ENCODE peak calls at places on chromosome 14, in five cellular contexts. Y is right lobe of liver, O is kidney epithelial cell, M is AG04450, N is thoracic aorta. J is an unnamed sample.

GRCh38 chr14:29548948-29549370 is 378.7 kb downstream of the PRKD1 start:
- DNase-seq in Y (no peak), O (peak; percentile 19), N (no peak), M (peak; percentile 42), J (no peak)

GRCh38 chr14:46259536-46259935 is 392.0 kb downstream of the RPL10L start:
- DNase-seq in O (no peak), M (no peak), Y (no peak), N (no peak), J (no peak)

GRCh38 chr14:72815459-72815858 is 78.4 kb downstream of the DPF3 start:
- DNase-seq in M (no peak), Y (no peak), O (no peak), N (no peak), J (no peak)

GRCh38 chr14:52241102-52241793 is 26.2 kb upstream of the PTGDR start:
- DNase-seq in Y (no peak), N (no peak), O (no peak), M (peak; percentile 36), J (no peak)

GRCh38 chr14:103697601-103698379 is 17.5 kb downstream of the XRCC3 start:
- DNase-seq in Y (no peak), M (no peak), N (no peak), O (no peak), J (peak; percentile 77)

GRCh38 chr14:67232066-67232465 is 9.2 kb upstream of the PALS1 start:
- DNase-seq in N (no peak), O (no peak), M (no peak), Y (no peak), J (no peak)

GRCh38 chr14:36570065-36570464 is 12.3 kb downstream of the NKX2-8 start:
- DNase-seq in O (no peak), M (no peak), N (no peak), Y (no peak), J (no peak)

GRCh38 chr14:89040438-89041244 is 216.2 kb downstream of the TTC8 start:
- DNase-seq in O (peak; percentile 60), M (peak; percentile 68), N (peak; percentile 63), Y (peak; percentile 91), J (no peak)

GRCh38 chr14:104977008-104977680 is 1.0 kb downstream of the AHNAK2 start:
- DNase-seq in O (no peak), M (no peak), N (no peak), Y (no peak), J (peak; percentile 93)
- TF ChIP-seq CTCF in O (no peak), M (no peak), N (no peak), Y (no peak), J (no peak)

DNA sequence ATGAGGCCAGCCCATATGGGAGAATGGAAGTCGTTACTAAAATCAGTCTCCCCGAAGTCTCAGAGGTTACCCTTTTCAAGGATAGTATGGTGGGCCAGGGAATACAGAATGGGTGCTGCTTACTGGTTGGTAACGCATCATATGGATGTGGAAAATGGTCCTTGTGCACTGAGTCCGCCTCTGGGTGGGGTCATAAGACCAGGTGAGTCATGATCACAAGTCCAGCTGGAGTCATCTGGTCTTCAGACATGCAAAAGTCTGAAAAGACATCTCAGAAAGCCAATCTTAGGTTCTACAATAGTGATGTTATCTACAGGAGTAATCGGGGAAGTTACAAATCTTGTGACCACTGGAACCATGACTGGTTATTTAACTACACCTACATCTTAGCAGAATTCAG is 71.9 kb upstream of the TCL1B start:
- DNase-seq in O (no peak), M (no peak), N (no peak), Y (no peak), J (no peak)
- TF ChIP-seq CTCF in O (no peak), M (no peak), N (no peak), Y (no peak), J (no peak)

GRCh38 chr14:56846970-56847928 is 37.0 kb upstream of the OTX2 start:
- DNase-seq in M (no peak), N (no peak), Y (no peak), O (no peak), J (no peak)

GRCh38 chr14:56840221-56840620 is 29.9 kb upstream of the OTX2 start:
- DNase-seq in M (no peak), Y (no peak), O (no peak), N (no peak), J (no peak)

GRCh38 chr14:56841611-56842010 is 31.3 kb upstream of the OTX2 start:
- DNase-seq in Y (no peak), M (no peak), N (no peak), O (no peak), J (no peak)

DNA sequence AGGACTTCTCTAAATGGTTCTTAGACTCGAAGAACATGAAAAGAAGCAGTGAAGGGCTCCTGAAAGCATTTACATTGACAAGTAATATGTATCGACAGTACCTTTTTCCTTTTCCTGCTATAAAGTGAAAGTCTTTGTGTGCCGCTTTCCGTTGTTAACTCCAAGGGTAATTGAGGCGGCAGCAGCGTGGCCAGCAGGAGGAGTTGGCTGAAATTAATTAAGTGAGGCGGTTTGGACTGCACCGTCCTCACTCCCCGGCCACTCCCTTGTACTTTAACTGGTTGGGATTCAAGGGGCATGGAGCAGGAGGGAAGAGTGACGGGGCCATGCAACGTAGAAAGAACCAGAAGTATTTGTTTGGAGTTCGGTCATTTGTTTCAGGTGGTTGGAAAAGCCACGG is 34.3 kb upstream of the OTX2 start:
- DNase-seq in M (no peak), Y (no peak), O (no peak), N (no peak), J (no peak)
- TF ChIP-seq CTCF in M (no peak), Y (no peak), O (peak; percentile 15), N (no peak), J (no peak)

DNA sequence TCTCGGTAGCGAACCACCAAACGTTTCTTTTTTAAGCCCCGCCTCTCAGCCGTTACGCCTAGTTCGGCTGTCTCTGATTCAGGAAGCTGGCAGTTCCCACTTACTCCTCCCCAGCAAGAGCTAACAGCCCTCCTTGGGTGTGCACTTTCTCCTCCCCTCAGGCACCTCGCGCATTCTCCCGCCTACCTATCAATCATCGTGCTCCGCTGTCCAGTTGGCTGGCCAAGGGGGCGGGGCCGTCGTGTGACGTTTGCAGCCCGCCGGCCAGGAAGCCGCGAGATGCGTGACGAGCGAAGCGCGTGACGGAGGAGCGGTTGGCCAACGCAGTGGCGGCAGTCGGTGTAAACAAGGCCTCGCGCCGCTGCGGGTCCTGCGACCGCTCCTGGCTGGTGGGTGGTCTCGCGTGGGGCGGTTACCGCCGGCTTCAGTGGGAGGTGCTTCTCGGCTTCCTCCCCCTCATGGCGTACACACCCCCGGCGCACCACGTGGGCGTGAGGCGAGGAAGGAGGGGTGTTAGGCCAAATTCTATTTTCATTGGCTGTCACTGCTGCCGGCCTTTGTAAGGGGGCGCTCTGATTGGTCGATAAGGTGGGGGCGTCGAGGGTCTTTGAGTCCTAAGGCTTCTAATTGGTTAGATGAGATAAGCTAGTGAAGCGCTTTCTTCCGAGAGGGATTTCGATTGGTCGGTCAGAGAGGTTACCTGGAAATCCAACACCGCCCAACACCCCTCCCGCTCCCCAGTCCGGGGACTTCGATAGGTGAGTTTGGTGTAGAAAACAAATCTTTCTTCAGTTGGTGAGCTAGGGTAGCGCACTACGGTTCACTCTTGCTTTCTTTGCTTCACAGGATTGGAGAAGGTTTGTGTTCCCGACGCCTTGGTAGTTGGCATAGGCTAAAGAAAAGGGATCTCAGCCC is at the start of the genes DCAF11 and NRL:
- DNase-seq in O (peak; percentile 99), M (peak; percentile 99), N (peak; percentile 97), Y (peak; percentile 99), J (peak; percentile 99)
- TF ChIP-seq CTCF in O (no peak), M (no peak), N (no peak), Y (no peak), J (no peak)

DNA sequence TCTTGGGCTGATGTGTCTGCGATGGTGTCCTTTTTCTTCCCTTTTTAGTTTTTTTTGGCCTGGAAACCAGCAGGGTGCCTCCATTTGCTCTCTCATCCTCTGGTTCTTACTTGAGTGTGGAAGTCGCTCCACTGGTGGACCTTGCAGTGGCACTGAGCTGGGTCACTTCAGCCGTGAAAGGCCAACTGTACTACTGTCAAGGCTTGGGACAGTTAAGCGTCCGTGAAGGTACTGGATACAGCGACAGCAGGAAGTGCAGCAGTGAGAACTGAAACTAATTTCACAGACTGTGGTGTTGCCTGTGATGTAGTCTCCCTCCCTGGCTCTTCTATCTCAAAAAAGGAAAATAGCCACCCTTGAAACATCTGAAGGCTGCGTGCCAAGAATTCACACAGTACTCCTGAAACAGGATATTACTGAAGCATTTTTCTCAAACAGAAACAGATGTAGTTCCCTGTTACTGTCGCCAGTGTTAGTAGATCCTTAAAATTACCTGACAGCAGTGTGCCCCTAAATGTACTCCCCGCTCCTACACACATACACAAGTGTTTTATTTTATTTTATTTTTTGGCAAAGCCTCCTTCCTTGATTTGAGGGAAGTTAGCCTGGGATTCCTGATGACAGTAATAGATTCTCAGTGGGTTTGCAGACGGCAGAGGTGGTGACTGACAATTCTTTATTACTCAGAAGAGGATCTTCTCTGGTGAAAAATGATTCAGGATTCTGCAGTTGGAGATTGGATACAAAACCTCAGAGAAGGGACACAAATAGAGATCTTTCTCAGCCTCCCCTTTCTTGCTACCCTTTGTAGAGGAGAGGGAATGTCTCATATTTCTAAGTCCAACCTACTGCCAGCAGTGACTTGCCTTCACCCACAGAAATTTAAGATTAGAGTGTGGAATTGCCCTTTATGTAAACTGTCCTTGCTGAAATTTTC is 4.3 kb downstream of the SUSD6 start:
- DNase-seq in O (no peak), N (no peak), M (peak; percentile 45), Y (peak; percentile 31), J (no peak)
- TF ChIP-seq CTCF in O (no peak), N (no peak), M (no peak), Y (peak; percentile 22), J (peak; percentile 61)

GRCh38 chr14:104800600-104801283 is at the start of gene ZBTB42:
- DNase-seq in N (no peak), M (no peak), Y (peak; percentile 87), O (no peak), J (no peak)

GRCh38 chr14:104802120-104802912 is 1.4 kb downstream of the ZBTB42 start:
- DNase-seq in Y (peak; percentile 19), M (no peak), O (no peak), N (no peak), J (no peak)

GRCh38 chr14:104802913-104803184 is 1.9 kb downstream of the ZBTB42 start:
- DNase-seq in M (no peak), O (no peak), N (no peak), Y (no peak), J (no peak)

GRCh38 chr14:104799657-104800599 is 973 bp upstream of the ZBTB42 start:
- DNase-seq in O (no peak), Y (peak; percentile 92), N (peak; percentile 58), M (peak; percentile 29), J (no peak)

DNA sequence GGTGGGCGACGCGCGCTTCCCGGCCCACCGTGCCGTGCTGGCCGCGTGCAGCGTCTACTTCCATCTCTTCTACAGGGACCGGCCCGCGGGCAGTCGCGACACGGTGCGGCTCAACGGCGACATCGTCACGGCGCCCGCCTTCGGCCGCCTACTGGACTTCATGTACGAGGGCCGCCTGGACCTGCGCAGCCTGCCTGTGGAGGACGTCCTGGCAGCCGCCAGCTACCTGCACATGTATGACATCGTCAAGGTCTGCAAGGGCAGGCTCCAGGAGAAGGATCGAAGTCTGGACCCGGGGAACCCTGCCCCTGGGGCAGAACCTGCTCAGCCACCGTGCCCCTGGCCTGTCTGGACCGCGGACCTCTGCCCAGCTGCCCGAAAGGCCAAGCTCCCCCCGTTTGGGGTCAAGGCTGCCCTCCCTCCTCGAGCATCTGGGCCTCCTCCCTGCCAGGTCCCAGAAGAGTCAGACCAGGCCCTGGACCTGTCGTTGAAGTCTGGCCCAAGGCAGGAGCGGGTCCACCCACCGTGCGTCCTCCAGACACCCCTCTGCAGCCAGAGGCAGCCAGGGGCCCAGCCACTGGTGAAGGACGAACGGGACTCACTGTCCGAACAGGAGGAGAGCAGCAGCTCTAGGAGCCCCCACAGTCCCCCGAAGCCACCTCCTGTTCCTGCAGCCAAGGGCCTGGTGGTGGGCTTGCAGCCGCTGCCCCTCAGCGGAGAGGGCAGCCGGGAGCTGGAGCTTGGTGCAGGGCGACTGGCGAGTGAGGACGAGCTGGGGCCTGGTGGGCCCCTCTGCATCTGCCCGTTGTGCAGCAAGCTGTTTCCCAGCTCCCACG is 601 bp downstream of the ZBTB42 start:
- DNase-seq in N (no peak), M (no peak), Y (no peak), O (no peak), J (no peak)
- TF ChIP-seq CTCF in N (no peak), M (no peak), Y (no peak), O (no peak), J (no peak)